ENCODE peak calls at places on chromosomes 1 and 21, in five cellular contexts. One of them, this sample, is unnamed.

GRCh38 chr1:230129341-230129740 is 62.3 kb downstream of the GALNT2 start:
- DNase-seq in right atrium auricular region: no peak
- DNase-seq in lower lobe of right lung: no peak
- DNase-seq in SK-N-SH: no peak
- DNase-seq in uterus: no peak
- DNase-seq in this sample: no peak

GRCh38 chr1:206705187-206705586 is 20.5 kb downstream of the MAPKAPK2 start:
- DNase-seq in lower lobe of right lung: no peak
- DNase-seq in uterus: no peak
- DNase-seq in SK-N-SH: no peak
- DNase-seq in right atrium auricular region: peak; percentile 73
- DNase-seq in this sample: peak; percentile 87

GRCh38 chr21:36883532-36884486 is 82.7 kb downstream of the HLCS start:
- DNase-seq in uterus: no peak
- DNase-seq in lower lobe of right lung: no peak
- DNase-seq in SK-N-SH: no peak
- DNase-seq in right atrium auricular region: peak; percentile 28
- DNase-seq in this sample: no peak

GRCh38 chr1:244741692-244742091 is 88.8 kb downstream of the DESI2 start:
- DNase-seq in right atrium auricular region: no peak
- DNase-seq in uterus: no peak
- DNase-seq in SK-N-SH: no peak
- DNase-seq in lower lobe of right lung: no peak
- DNase-seq in this sample: no peak

GRCh38 chr1:199546323-199546722 is 481.2 kb upstream of the NR5A2 start:
- DNase-seq in SK-N-SH: no peak
- DNase-seq in uterus: no peak
- DNase-seq in right atrium auricular region: no peak
- DNase-seq in lower lobe of right lung: no peak
- DNase-seq in this sample: peak; percentile 40

GRCh38 chr21:37899141-37899540 is 17.1 kb downstream of the KCNJ6 start:
- DNase-seq in right atrium auricular region: no peak
- DNase-seq in lower lobe of right lung: no peak
- DNase-seq in SK-N-SH: no peak
- DNase-seq in uterus: no peak
- DNase-seq in this sample: no peak

GRCh38 chr1:85349224-85349623 is 72.8 kb upstream of the BCL10 start:
- DNase-seq in lower lobe of right lung: no peak
- DNase-seq in right atrium auricular region: no peak
- DNase-seq in SK-N-SH: no peak
- DNase-seq in uterus: no peak
- DNase-seq in this sample: no peak

GRCh38 chr1:41902669-41903068 is 16.1 kb downstream of the HIVEP3 start:
- DNase-seq in SK-N-SH: no peak
- DNase-seq in right atrium auricular region: no peak
- DNase-seq in uterus: no peak
- DNase-seq in lower lobe of right lung: no peak
- DNase-seq in this sample: no peak

GRCh38 chr21:17441370-17441769 is 71.5 kb upstream of the CXADR start:
- DNase-seq in SK-N-SH: no peak
- DNase-seq in right atrium auricular region: no peak
- DNase-seq in uterus: no peak
- DNase-seq in lower lobe of right lung: peak; percentile 65
- DNase-seq in this sample: peak; percentile 16

GRCh38 chr1:180603850-180604226 is 28.0 kb upstream of the XPR1 start:
- DNase-seq in right atrium auricular region: no peak
- DNase-seq in uterus: no peak
- DNase-seq in SK-N-SH: no peak
- DNase-seq in lower lobe of right lung: no peak
- DNase-seq in this sample: no peak

GRCh38 chr1:247324204-247324787 is 7.4 kb downstream of the ZNF496 start:
- DNase-seq in uterus: no peak
- DNase-seq in right atrium auricular region: no peak
- DNase-seq in lower lobe of right lung: no peak
- DNase-seq in SK-N-SH: no peak
- DNase-seq in this sample: no peak

GRCh38 chr1:172566196-172566997 is 33.4 kb downstream of the SUCO start:
- DNase-seq in uterus: no peak
- DNase-seq in SK-N-SH: no peak
- DNase-seq in right atrium auricular region: no peak
- DNase-seq in lower lobe of right lung: no peak
- DNase-seq in this sample: no peak

GRCh38 chr1:91925644-91926330 is 23.4 kb upstream of the BRDT start:
- DNase-seq in SK-N-SH: no peak
- DNase-seq in uterus: no peak
- DNase-seq in right atrium auricular region: no peak
- DNase-seq in lower lobe of right lung: no peak
- DNase-seq in this sample: no peak

GRCh38 chr1:228066891-228067654 is 15.4 kb upstream of the ARF1 start:
- DNase-seq in right atrium auricular region: no peak
- DNase-seq in SK-N-SH: no peak
- DNase-seq in lower lobe of right lung: no peak
- DNase-seq in uterus: no peak
- DNase-seq in this sample: no peak

GRCh38 chr1:114341886-114342285 is 169.1 kb downstream of the TRIM33 start:
- DNase-seq in right atrium auricular region: no peak
- DNase-seq in uterus: no peak
- DNase-seq in lower lobe of right lung: no peak
- DNase-seq in SK-N-SH: no peak
- DNase-seq in this sample: peak; percentile 70

GRCh38 chr1:54711536-54711935 is 4.1 kb upstream of the TTC4 start:
- DNase-seq in lower lobe of right lung: no peak
- DNase-seq in SK-N-SH: no peak
- DNase-seq in uterus: no peak
- DNase-seq in right atrium auricular region: peak; percentile 52
- DNase-seq in this sample: no peak

GRCh38 chr1:54715493-54716298 is at the start of gene TTC4:
- DNase-seq in lower lobe of right lung: peak; percentile 88
- DNase-seq in uterus: peak; percentile 80
- DNase-seq in SK-N-SH: peak; percentile 95
- DNase-seq in right atrium auricular region: peak; percentile 78
- DNase-seq in this sample: peak; percentile 77

GRCh38 chr1:54716299-54717047 is 812 bp downstream of the TTC4 start:
- DNase-seq in SK-N-SH: no peak
- DNase-seq in lower lobe of right lung: no peak
- DNase-seq in right atrium auricular region: peak; percentile 2
- DNase-seq in uterus: no peak
- DNase-seq in this sample: no peak

GRCh38 chr1:54710841-54711240 is 4.8 kb upstream of the TTC4 start:
- DNase-seq in uterus: no peak
- DNase-seq in lower lobe of right lung: no peak
- DNase-seq in SK-N-SH: no peak
- DNase-seq in right atrium auricular region: peak; percentile 18
- DNase-seq in this sample: no peak

DNA sequence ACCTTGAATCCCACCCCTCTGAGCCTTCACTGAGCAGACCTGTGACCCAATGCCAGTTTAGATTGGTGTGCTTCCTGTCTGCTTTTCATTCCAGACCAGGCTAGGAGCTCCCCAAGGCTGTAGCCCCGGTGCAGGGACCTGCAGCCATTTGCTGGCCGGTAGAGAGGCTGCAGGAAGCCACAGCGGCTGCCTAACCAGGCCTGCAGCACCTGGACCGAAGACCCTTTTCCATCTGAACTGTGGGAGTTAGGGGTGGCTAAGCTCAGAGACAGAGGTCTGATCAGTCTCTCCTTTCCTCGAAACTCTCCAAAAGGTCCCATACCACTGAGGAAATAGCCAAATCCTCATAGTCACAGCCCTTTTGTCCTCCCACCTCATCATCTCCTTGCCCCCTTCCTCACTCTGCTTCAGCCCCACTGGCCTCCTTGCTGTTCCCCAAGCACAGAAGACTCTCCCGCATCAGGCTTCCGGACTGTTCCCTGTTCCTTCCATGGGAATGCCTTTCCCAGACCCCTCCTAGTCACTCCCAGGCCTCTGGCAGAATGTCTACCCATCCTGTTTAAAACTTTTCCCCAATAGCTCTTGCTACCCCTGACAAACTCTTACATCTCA is 674 bp upstream of the TTC4 start:
- DNase-seq in right atrium auricular region: peak; percentile 44
- DNase-seq in SK-N-SH: no peak
- DNase-seq in lower lobe of right lung: no peak
- DNase-seq in uterus: no peak
- DNase-seq in this sample: no peak
- H3K4me3 ChIP-seq in right atrium auricular region: peak overlapping the region; percentile 76
- H3K4me3 ChIP-seq in SK-N-SH: peak overlapping the region; percentile 71
- H3K4me3 ChIP-seq in lower lobe of right lung: peak overlapping the region; percentile 80
- H3K4me3 ChIP-seq in uterus: peak overlapping the region; percentile 75
- H3K4me3 ChIP-seq in this sample: peak overlapping the region; percentile 93

GRCh38 chr1:47431534-47431933 is 6.3 kb upstream of the FOXD2 start:
- DNase-seq in right atrium auricular region: no peak
- DNase-seq in SK-N-SH: no peak
- DNase-seq in uterus: no peak
- DNase-seq in lower lobe of right lung: no peak
- DNase-seq in this sample: no peak

GRCh38 chr1:47434051-47434842 is 3.6 kb upstream of the FOXD2 start:
- DNase-seq in uterus: peak; percentile 57
- DNase-seq in lower lobe of right lung: peak; percentile 62
- DNase-seq in SK-N-SH: peak; percentile 58
- DNase-seq in right atrium auricular region: peak; percentile 64
- DNase-seq in this sample: no peak

GRCh38 chr1:47432071-47433036 is 5.5 kb upstream of the FOXD2 start:
- DNase-seq in uterus: peak; percentile 62
- DNase-seq in SK-N-SH: peak; percentile 82
- DNase-seq in right atrium auricular region: peak; percentile 68
- DNase-seq in lower lobe of right lung: peak; percentile 68
- DNase-seq in this sample: peak; percentile 28

GRCh38 chr1:47433453-47434050 is 4.3 kb upstream of the FOXD2 start:
- DNase-seq in right atrium auricular region: no peak
- DNase-seq in lower lobe of right lung: no peak
- DNase-seq in uterus: no peak
- DNase-seq in SK-N-SH: no peak
- DNase-seq in this sample: no peak

DNA sequence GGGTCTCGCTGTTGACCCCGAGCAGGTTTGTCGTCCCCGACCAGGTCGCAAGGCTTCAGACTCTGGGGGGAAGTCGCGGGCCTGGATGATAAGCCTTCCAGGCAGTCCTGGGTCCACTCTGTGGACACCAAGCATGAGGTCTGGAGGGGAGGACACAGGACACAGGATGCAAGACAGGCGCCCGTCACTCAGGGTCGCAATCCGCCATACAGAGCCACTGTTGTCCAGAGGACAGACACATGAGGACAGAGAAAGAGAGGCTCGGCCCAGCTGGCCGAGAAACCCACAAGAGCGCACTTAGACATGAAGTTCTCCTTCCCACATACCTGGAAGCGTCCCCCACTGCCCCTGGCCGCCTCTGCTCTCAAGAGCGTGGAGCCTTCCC is 4.8 kb upstream of the FOXD2 start:
- DNase-seq in SK-N-SH: no peak
- DNase-seq in right atrium auricular region: no peak
- DNase-seq in lower lobe of right lung: no peak
- DNase-seq in uterus: no peak
- DNase-seq in this sample: no peak
- H3K27me3 ChIP-seq in SK-N-SH: peaks cover 40% of the 10 kb centered on the region
- H3K27me3 ChIP-seq in right atrium auricular region: peaks cover 50% of the 10 kb centered on the region
- H3K27me3 ChIP-seq in lower lobe of right lung: peaks cover 48% of the 10 kb centered on the region
- H3K27me3 ChIP-seq in uterus: no peaks in the 10 kb centered on the region
- H3K27me3 ChIP-seq in this sample: no peaks in the 10 kb centered on the region

DNA sequence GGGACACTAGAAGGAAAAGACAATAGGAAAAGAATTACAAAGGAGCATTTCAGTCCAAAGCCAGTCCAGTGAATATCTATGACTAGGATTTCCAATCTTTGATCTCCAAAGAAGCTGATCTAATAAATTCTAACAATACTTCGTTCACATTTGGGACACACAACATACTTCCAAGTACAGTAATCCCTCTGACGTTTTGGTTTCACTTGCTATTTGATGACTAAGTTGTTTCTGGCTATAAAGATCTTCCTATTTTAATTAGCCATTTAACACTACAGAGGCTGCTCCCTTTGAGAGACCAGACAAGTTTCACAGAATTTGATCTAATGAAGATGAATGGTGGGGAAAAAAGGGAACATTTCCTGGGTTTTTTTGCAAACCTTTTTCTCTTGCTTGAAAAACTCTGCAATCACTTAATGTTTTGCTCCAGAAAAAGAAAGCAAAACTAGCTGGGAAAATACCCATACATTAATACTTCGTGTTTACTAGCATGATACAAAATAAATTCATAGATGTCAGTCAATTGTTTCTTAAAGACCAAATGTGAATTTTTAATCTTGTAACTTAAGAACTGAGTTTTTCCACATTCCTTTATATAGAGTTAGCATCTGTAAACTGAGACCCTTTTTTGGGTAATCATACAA is 27.9 kb upstream of the GLIS1 start:
- DNase-seq in uterus: no peak
- DNase-seq in lower lobe of right lung: no peak
- DNase-seq in SK-N-SH: no peak
- DNase-seq in right atrium auricular region: no peak
- DNase-seq in this sample: no peak
- H3K36me3 ChIP-seq in uterus: no peaks in the 10 kb centered on the region
- H3K36me3 ChIP-seq in lower lobe of right lung: peaks cover 19% of the 10 kb centered on the region
- H3K36me3 ChIP-seq in SK-N-SH: peaks cover 10% of the 10 kb centered on the region
- H3K36me3 ChIP-seq in right atrium auricular region: peaks cover 10% of the 10 kb centered on the region
- H3K36me3 ChIP-seq in this sample: peaks cover 84% of the 10 kb centered on the region

DNA sequence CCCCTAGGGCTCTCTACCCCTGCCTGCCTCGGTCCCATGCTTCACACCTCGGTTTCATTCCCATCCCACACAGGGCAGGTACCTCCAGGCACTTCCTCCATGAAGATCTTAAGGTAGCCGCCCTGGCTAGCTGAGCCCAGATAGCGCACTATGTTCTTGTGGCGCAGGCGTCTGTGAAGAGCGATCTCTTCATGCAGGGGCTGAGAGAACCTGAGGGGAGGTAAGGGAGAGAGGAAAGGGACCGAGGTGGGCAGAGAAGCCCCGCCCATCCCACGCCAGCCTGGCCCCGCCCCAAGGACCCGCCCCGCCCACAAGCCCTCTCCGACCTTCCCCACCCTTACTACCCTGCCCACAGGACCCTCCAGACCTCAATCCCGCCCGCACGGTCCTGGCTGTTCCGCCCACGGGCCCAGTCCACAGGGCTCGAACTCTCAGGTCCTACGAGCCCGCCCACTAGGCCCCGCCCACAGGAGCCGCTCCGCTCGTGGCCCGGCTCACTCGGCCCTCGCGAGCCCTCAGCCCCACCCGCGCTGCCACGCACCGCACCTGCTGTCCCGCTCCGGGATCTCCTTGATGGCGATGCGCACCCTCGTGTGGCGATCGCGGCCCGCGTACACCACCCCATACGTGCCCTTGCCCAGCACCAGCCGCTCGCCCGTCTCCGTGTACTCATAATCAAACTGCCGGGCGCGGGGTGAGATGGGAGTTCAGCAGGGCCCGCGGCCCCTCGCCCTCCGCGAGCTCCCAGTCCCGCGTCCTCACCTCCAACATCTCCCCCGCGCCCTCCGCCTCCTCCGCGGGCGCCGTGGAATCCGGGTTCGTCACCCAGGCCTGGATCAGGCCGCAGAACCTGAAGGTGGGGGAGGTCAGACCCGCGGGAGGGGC is 6.4 kb downstream of the MAP3K6 start:
- DNase-seq in SK-N-SH: no peak
- DNase-seq in right atrium auricular region: no peak
- DNase-seq in uterus: no peak
- DNase-seq in lower lobe of right lung: peak; percentile 77
- DNase-seq in this sample: no peak
- H3K4me3 ChIP-seq in SK-N-SH: no peak overlapping the region
- H3K4me3 ChIP-seq in right atrium auricular region: peak overlapping the region; percentile 1
- H3K4me3 ChIP-seq in uterus: no peak overlapping the region
- H3K4me3 ChIP-seq in lower lobe of right lung: peak overlapping the region; percentile 43
- H3K4me3 ChIP-seq in this sample: no peak overlapping the region

This sample was measured in MG63.